ENCODE peak calls at places on chromosome 20, in six cellular contexts. R is transverse colon, S is breast epithelium, G is stomach, F is spleen, H is HCT116. K is an unnamed sample.

GRCh38 chr20:9015984-9016324 is 52.9 kb upstream of the PLCB4 start:
- DNase-seq in F (no peak), S (no peak), R (no peak), H (no peak), G (no peak), K (no peak)

GRCh38 chr20:23995905-23996666 is 7.5 kb upstream of the GGTLC1 start:
- DNase-seq in S (no peak), F (no peak), H (peak), R (peak), G (peak), K (no peak)

GRCh38 chr20:22681591-22682248 is 97.3 kb upstream of the FOXA2 start:
- DNase-seq in H (no peak), R (no peak), G (no peak), F (no peak), S (no peak), K (no peak)

GRCh38 chr20:63541371-63541770 is 4.2 kb upstream of the PTK6 start:
- DNase-seq in R (no peak), H (no peak), F (no peak), S (no peak), G (no peak), K (no peak)

GRCh38 chr20:64049887-64050260 is 435 bp upstream of the SOX18 start:
- DNase-seq in G (no peak), S (no peak), F (no peak), H (no peak), R (no peak), K (no peak)

GRCh38 chr20:54103067-54103761 is 32.8 kb upstream of the BCAS1 start:
- DNase-seq in R (peak), S (peak), G (peak), F (peak), H (peak), K (peak)

GRCh38 chr20:58231678-58232077 is 3.2 kb upstream of the ANKRD60 start:
- DNase-seq in F (no peak), G (no peak), S (no peak), R (no peak), H (no peak), K (no peak)

GRCh38 chr20:59647271-59647670 is 42.9 kb downstream of the PHACTR3 start:
- DNase-seq in F (no peak), S (no peak), R (no peak), H (no peak), G (no peak), K (no peak)

GRCh38 chr20:17633221-17633849 is 48.7 kb downstream of the RRBP1 start:
- DNase-seq in H (no peak), S (no peak), F (no peak), G (no peak), R (no peak), K (no peak)

GRCh38 chr20:17635846-17636245 is 46.2 kb downstream of the RRBP1 start:
- DNase-seq in R (no peak), H (no peak), F (no peak), S (no peak), G (no peak), K (no peak)

GRCh38 chr20:17634666-17635319 is 47.2 kb downstream of the RRBP1 start:
- DNase-seq in R (no peak), G (no peak), S (no peak), F (no peak), H (no peak), K (no peak)

GRCh38 chr20:17635320-17635673 is 46.7 kb downstream of the RRBP1 start:
- DNase-seq in S (no peak), H (no peak), R (no peak), F (no peak), G (no peak), K (no peak)

DNA sequence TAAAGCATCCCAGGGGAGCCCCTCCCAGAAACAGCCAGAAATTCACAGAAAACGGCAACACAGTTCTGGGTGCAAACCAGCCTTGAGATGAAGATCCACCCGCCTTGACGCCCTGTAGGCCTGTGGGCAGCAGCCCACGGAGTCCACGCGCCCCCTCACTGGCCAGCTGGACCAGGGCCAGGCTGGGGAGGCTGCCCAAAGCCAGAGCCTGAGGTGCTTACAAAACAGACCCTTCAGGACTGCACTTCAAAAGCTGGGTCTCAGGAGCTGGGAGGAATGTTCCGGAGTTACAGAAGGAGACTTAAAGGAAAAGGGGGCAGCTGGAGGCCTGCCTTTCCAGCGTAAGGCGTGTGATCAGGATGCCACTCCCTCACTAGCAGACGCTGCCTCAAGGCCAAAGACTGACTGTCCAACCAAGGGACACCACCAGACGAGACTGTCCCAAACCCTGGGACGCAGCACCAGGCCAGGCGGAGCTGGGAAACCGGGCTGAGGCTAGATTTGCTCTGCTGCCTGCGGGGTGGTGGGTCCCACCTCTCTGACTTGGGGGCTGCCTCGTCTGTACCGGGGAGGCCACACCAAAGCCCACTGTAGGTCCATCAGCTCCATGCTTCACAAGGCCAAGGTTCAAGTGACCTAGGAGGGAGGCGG is 48.1 kb downstream of the RRBP1 start:
- DNase-seq in G (no peak), H (no peak), S (no peak), R (no peak), F (no peak), K (no peak)
- TF ChIP-seq POLR2AphosphoS5 in G (no peak), H (no peak), S (no peak), R (no peak), F (no peak), K (no peak)

GRCh38 chr20:35768731-35769664 is 2.8 kb upstream of the PHF20 start:
- DNase-seq in H (peak), F (peak), S (peak), R (peak), G (peak), K (no peak)
- TF ChIP-seq POLR2A in H (peak), F (no peak), S (peak), R (peak), G (no peak), K (peak)

GRCh38 chr20:20027284-20027683 is 10.1 kb downstream of the NAA20 start:
- DNase-seq in F (no peak), S (no peak), H (no peak), R (no peak), G (no peak), K (no peak)
- TF ChIP-seq POLR2AphosphoS5 in F (no peak), S (no peak), H (no peak), R (no peak), G (no peak), K (no peak)

GRCh38 chr20:5590899-5591298 is 159.3 kb upstream of the SHLD1 start:
- DNase-seq in G (no peak), H (no peak), R (no peak), S (no peak), F (no peak), K (no peak)
- TF ChIP-seq POLR2A in G (no peak), H (no peak), R (no peak), S (no peak), F (no peak), K (no peak)

GRCh38 chr20:32737371-32738223 is 5.7 kb downstream of the COMMD7 start:
- DNase-seq in F (no peak), G (no peak), S (no peak), R (no peak), H (no peak), K (no peak)

GRCh38 chr20:32742322-32743236 is 688 bp downstream of the COMMD7 start:
- DNase-seq in F (peak), H (no peak), G (no peak), R (no peak), S (no peak), K (no peak)

GRCh38 chr20:32741151-32741550 is 2.1 kb downstream of the COMMD7 start:
- DNase-seq in H (no peak), F (no peak), S (no peak), G (no peak), R (no peak), K (no peak)

DNA sequence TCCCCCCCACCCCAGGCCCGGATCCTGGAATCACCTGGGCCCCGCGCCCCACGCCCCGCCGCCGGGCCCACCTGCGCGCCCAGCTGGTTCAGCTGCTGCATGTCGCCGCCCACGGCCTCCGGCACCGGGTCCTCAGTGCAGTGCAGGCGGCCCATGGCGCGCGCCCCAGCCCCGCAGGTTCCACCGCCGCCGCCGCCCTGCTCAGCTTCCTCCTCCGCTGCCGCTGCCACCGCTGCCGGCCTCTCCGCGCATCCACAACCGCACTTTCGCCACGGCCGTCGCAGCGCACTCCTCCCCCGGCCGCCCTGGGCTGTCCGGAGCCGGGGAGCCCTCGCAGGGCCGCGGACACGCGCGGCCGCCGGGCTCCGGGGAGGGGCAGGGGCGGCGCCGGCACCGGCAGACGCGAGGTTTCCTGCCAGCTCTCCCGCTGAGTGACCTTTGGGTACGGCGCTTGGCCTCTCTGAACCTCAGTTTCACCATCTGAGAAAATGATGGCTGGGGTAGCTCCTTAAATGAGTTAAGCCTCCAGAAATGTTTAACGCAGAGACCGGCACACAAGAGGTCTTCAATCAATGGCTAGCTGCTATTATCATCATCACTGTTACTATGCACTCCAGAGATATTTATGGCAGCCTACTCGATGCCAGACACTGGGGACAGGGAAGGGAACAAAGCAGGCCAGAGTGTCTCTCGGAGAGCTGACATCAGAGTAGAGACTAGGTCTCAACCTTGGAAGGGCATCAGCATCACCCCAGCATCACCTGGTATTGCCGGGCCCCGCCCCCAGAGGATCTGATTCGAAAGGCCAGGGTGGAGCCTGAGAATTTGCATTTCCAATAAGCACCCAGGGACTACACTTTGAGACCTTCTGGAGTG is at the start of gene COMMD7:
- DNase-seq in G (peak), H (no peak), S (peak), F (peak), R (peak), K (no peak)
- TF ChIP-seq POLR2AphosphoS5 in G (peak), H (peak), S (no peak), F (peak), R (no peak), K (no peak)

DNA sequence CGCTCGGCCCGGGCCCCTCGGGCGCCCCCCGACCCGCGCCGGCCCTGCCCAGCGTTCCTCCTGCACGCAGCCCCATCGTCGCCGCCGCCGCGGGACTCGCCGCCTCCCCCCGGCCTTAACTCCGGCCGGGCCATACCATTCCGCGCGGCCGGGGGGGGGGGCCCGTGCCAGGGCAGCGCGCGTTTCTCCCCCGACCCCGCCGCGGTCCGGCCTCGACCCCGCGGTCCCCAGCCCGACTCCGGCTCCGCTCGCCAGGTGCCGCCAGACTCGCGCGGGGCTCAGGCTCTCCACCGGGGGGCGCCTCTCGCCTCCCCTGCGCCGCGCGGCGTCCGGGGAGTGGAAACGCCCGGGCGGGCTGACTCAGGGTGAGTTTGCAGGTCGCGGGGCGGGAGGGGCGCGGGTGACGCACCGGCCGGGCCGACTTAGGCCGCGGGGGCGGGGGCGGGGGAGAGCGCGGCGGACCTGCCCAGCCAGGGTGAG is at the start of gene SRXN1:
- DNase-seq in R (peak), G (peak), F (peak), H (peak), S (peak), K (peak)
- TF ChIP-seq POLR2A in R (no peak), G (no peak), F (no peak), H (peak), S (no peak), K (peak)

GRCh38 chr20:62382306-62383198 is 4.4 kb upstream of the RPS21 start:
- DNase-seq in G (peak), R (peak), S (peak), H (peak), F (peak), K (peak)
- TF ChIP-seq POLR2AphosphoS5 in G (peak), R (no peak), S (no peak), H (peak), F (peak), K (no peak)

GRCh38 chr20:2103454-2104153 is 2.0 kb downstream of the STK35 start:
- DNase-seq in S (no peak), G (no peak), F (no peak), R (no peak), H (no peak), K (no peak)

GRCh38 chr20:2102585-2103453 is 1.2 kb downstream of the STK35 start:
- DNase-seq in G (peak), S (peak), F (peak), H (peak), R (peak), K (peak)

GRCh38 chr20:2104236-2104635 is 2.6 kb downstream of the STK35 start:
- DNase-seq in R (no peak), H (no peak), G (no peak), F (no peak), S (no peak), K (no peak)

GRCh38 chr20:2101057-2101934 is at the start of gene STK35:
- DNase-seq in G (no peak), R (peak), F (no peak), S (peak), H (peak), K (peak)

DNA sequence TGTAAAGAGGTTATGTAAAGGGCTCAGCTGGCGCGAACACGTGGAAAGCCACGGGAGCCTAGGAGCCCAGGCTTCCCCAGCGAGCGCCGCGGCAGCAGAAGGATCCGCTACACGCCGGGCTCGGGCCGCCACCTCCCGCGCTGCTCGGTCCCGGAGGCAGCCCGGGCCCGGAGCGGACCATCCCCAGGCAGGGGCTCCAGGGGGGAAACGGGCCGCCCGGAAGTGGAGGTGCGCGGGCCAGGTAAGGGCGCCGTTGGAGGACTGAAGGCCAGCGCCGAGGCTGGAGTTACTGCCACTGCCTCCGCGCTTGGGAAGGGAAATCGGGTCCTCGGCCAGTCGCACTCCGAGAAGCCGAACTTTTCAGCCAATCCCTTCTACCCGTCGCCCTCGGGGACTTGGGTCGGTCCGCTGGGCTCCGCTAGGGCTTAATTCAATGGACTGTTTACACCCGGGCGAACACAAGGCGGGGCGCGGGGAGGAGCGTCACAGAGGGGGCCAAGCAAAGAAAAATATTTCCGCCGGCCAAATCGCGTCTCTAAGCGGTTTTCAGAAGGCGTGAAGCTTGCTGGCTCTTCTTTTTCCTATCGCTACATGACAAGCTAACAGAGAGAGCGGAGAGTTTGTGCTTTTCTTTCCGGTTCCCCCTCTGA is 433 bp downstream of the STK35 start:
- DNase-seq in R (peak), F (peak), S (peak), H (peak), G (peak), K (peak)
- TF ChIP-seq POLR2A in R (no peak), F (no peak), S (no peak), H (peak), G (no peak), K (peak)

DNA sequence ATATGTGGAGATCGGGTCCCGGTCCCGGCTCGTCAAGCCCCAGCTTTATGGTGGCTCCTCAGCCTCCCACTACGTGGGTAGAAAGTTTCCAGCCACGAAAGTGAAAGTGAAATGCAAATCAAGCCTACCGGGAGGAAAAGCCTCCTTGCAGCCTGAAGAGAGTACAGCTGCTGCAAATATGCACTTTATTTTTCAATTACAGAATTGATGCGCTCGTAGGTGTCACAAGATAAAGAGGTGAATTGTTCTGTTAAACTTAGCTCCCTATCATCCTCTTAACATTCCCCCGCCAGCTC is 379 bp upstream of the PCNA start:
- DNase-seq in F (no peak), G (no peak), R (no peak), H (no peak), S (no peak), K (no peak)
- TF ChIP-seq POLR2AphosphoS5 in F (no peak), G (no peak), R (no peak), H (no peak), S (peak), K (no peak)